ENCODE peak calls at places on chromosomes 12 and 14, in five cellular contexts. K, J, U, W and E are unnamed samples.
A peak's percentile ranks its signal among the peaks of the same experiment; 100 is the strongest.

GRCh38 chr12:93361159-93361919 is 16.4 kb upstream of the NUDT4 start:
- DNase-seq in K (no peak), J (peak; percentile 56), U (no peak), W (no peak), E (no peak)

GRCh38 chr14:57854571-57854970 is 11.3 kb downstream of the SLC35F4 start:
- DNase-seq in K (no peak), J (no peak), U (no peak), W (no peak), E (no peak)

GRCh38 chr14:93044601-93045000 is 71.1 kb downstream of the ITPK1 start:
- DNase-seq in K (no peak), J (no peak), U (no peak), W (no peak), E (no peak)

GRCh38 chr14:64838656-64839055 is 41.1 kb downstream of the SPTB start:
- DNase-seq in K (no peak), J (peak; percentile 76), U (no peak), W (no peak), E (no peak)

GRCh38 chr12:127819066-127819465 is 447.9 kb upstream of the TMEM132C start:
- DNase-seq in K (no peak), J (no peak), U (no peak), W (no peak), E (no peak)

GRCh38 chr14:39243831-39244230 is 10.1 kb downstream of the MIA2 start:
- DNase-seq in K (no peak), J (no peak), U (no peak), W (no peak), E (no peak)

GRCh38 chr14:61326847-61327246 is 5.5 kb downstream of the PRKCH start:
- DNase-seq in K (peak; percentile 15), J (no peak), U (no peak), W (peak; percentile 83), E (no peak)

GRCh38 chr14:59787045-59787674 is 83.4 kb downstream of the RTN1 start:
- DNase-seq in K (no peak), J (no peak), U (no peak), W (no peak), E (no peak)

GRCh38 chr14:62645649-62646048 is 399.6 kb downstream of the KCNH5 start:
- DNase-seq in K (peak; percentile 51), J (peak; percentile 8), U (no peak), W (no peak), E (no peak)

GRCh38 chr12:98955284-98955683 is 310.2 kb downstream of the APAF1 start:
- DNase-seq in K (no peak), J (peak; percentile 36), U (peak; percentile 21), W (no peak), E (no peak)

GRCh38 chr14:75306917-75307699 is 28.5 kb downstream of the FOS start:
- DNase-seq in K (no peak), J (peak; percentile 30), U (no peak), W (no peak), E (no peak)

GRCh38 chr14:54186821-54187365 is 209.9 kb upstream of the CDKN3 start:
- DNase-seq in K (no peak), J (no peak), U (no peak), W (no peak), E (no peak)

GRCh38 chr12:15563683-15564082 is 225.5 kb downstream of the EPS8 start:
- DNase-seq in K (peak; percentile 75), J (peak; percentile 56), U (no peak), W (no peak), E (no peak)

GRCh38 chr12:26121841-26122680 is 2.8 kb downstream of the BHLHE41 start:
- DNase-seq in K (no peak), J (no peak), U (no peak), W (peak; percentile 68), E (no peak)

GRCh38 chr12:106079148-106079738 is 59.5 kb downstream of the NUAK1 start:
- DNase-seq in K (no peak), J (no peak), U (no peak), W (no peak), E (no peak)

GRCh38 chr14:37340353-37340752 is 142.6 kb downstream of the MIPOL1 start:
- DNase-seq in K (no peak), J (no peak), U (peak; percentile 39), W (no peak), E (no peak)

GRCh38 chr12:91777268-91777997 is 368.2 kb downstream of the BTG1 start:
- DNase-seq in K (no peak), J (peak; percentile 98), U (peak; percentile 0), W (no peak), E (no peak)

GRCh38 chr14:71166434-71166833 is 259.2 kb downstream of the PCNX1 start:
- DNase-seq in K (peak; percentile 70), J (peak; percentile 77), U (peak; percentile 57), W (no peak), E (no peak)

GRCh38 chr14:20632831-20633771 is 8.4 kb downstream of the OR6S1 start:
- DNase-seq in K (peak; percentile 65), J (peak; percentile 85), U (peak; percentile 93), W (no peak), E (peak; percentile 41)
- TF ChIP-seq CTCF in K (no peak), J (no peak), U (no peak), W (no peak), E (no peak)

GRCh38 chr14:104536942-104537612 is 42.5 kb upstream of the C14orf180 start:
- DNase-seq in K (peak; percentile 3), J (peak; percentile 79), U (no peak), W (peak; percentile 12), E (no peak)
- H3K27ac ChIP-seq in K (no peak overlapping the region), J (no peak overlapping the region), U (no peak overlapping the region), W (no peak overlapping the region), E (no peak overlapping the region)

GRCh38 chr12:5689773-5690172 is 255.3 kb downstream of the ANO2 start:
- DNase-seq in K (no peak), J (no peak), U (no peak), W (no peak), E (no peak)
- TF ChIP-seq CTCF in K (no peak), J (no peak), U (no peak), W (no peak), E (no peak)

GRCh38 chr12:47803196-47803875 is 16.4 kb downstream of the HDAC7 start:
- DNase-seq in K (no peak), J (no peak), U (no peak), W (no peak), E (no peak)
- H3K27ac ChIP-seq in K (no peak overlapping the region), J (no peak overlapping the region), U (no peak overlapping the region), W (peak overlapping the region; percentile 99), E (no peak overlapping the region)

GRCh38 chr12:42422785-42423184 is 96.8 kb downstream of the PPHLN1 start:
- DNase-seq in K (no peak), J (no peak), U (no peak), W (no peak), E (no peak)
- TF ChIP-seq CTCF in K (no peak), J (no peak), U (no peak), W (no peak), E (no peak)

DNA sequence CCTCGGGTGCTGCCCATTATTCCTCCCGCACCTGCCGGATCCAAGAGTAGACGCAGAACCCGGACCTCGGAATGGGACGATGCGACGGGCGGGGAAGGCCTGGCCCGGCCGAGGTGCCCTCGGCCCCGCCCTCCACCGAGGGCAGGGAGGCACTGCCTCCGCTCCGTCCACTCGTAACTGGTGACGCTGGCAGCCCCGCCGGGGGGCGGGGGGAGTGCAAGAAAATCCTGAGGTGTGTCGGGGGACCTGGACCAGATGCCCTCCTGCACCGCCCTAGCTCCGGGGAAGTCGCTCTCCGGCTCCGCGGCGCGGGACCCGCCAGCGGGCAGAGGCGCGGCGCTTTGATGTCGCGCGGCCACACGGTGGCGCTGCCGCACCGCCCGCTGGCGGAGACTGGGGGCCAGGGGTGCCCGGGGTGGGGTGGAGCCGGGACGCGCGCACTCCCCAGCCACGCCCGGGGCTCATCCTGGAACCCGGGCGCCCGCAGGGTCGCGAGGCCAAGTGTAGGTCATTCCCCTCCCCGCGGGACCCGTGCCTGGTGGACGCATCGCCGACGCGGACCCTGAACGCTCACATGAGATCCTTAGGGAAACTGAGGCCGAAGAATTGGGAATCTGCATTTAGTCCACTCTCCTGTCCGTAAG is 202.8 kb downstream of the TTC8 start:
- DNase-seq in K (peak; percentile 35), J (peak; percentile 36), U (peak; percentile 21), W (peak; percentile 71), E (peak; percentile 26)
- H3K27ac ChIP-seq in K (no peak overlapping the region), J (no peak overlapping the region), U (peak overlapping the region; percentile 35), W (no peak overlapping the region), E (no peak overlapping the region)

GRCh38 chr14:66082009-66082408 is 404.2 kb upstream of the CCDC196 start:
- DNase-seq in K (no peak), J (no peak), U (no peak), W (no peak), E (no peak)
- TF ChIP-seq CTCF in K (no peak), J (no peak), U (no peak), W (no peak), E (no peak)

DNA sequence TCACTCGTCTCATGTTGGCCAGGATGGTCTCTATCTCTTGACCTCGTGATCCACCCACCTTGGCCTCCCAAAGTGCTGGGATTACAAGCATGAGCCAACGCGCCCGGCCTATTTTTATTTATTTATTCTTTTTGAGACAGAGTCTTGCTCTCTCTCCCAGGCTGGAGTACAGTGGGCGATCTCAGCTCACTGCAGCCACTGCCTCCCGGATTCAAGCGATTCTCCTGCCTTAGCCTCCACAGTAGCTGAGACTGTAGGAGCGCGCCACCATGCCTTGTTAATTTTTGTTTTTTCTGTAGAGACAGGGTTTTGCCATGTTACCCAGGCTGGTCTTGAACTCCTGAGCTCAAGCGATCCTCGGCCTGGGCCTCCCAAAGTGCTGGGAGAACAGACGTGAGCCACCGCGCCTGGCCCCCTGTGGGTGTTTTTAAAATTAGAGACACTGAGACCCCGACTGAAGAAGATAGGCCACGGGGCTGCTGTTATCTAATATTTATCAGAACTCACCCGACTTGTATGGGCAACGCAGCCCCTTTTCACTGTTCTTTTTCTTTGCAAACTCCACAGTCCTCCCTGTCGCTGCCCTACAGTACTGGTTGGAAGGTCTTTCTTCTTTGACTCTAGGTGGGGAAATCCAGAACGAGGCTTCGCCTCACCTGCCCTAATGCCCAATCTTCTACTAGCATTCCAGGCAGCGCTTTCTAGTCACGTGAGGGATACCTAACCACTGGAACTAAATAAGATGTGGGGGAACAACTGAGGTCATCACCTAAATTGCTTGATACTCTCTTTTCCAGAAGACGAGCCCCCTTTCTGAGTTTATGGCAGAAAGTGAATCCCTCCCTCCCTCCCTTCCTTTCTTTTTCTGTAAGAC is 1.3 kb upstream of the GABARAPL1 start:
- DNase-seq in K (no peak), J (no peak), U (no peak), W (peak; percentile 70), E (no peak)
- H3K27ac ChIP-seq in K (peak overlapping the region; percentile 100), J (peak overlapping the region; percentile 31), U (no peak overlapping the region), W (peak overlapping the region; percentile 100), E (no peak overlapping the region)

DNA sequence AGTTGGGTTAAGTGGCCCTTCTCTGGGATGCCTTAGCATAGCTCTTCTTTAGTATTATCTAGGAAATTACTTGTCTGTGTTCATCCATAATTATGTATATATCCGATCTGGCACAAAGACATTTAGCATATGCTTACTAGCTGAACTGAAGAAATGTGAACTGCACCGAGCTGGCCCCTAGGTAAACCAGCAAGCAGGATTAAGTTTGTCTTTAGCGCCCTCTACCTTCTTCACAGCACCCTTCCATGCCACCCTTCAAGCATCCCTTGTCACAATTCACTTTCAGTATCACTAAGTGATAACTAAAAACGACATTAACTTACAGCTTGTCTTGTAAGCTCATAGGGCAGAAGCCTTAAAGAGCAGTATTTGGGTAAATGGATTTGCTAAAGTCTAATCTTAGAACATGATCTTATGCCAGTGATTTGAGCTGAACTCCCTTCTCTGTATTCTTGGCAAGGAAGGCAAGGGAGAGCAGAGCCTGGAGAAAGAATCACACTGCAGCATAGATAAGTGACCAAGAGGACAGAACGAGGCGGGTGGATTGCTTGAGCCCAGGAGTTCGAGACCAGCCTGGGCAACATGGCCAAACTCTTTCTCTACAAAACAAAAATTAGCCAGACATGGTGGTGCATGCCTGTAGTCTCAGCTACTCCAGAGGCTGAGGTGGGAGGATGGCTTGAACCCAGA is 2.6 kb upstream of the HAL start:
- DNase-seq in K (peak; percentile 69), J (peak; percentile 40), U (peak; percentile 65), W (no peak), E (peak; percentile 9)
- TF ChIP-seq CTCF in K (peak; percentile 50), J (peak; percentile 74), U (peak; percentile 90), W (peak; percentile 57), E (peak; percentile 69)

GRCh38 chr12:75814856-75815754 is 216.5 kb downstream of the PHLDA1 start:
- DNase-seq in K (peak; percentile 99), J (peak; percentile 66), U (no peak), W (no peak), E (no peak)
- H3K27ac ChIP-seq in K (peak overlapping the region; percentile 93), J (peak overlapping the region; percentile 60), U (no peak overlapping the region), W (peak overlapping the region; percentile 47), E (no peak overlapping the region)